ENCODE peak calls at places on chromosome 4, in five cellular contexts. One of them, this sample, is unnamed.

GRCh38 chr4:36178489-36178888 is 65.8 kb downstream of the ARAP2 start:
- DNase-seq in EH: no peak
- DNase-seq in tibial artery: no peak
- DNase-seq in Right ventricle myocardium superior: no peak
- DNase-seq in H4: no peak
- DNase-seq in this sample: no peak

GRCh38 chr4:124044867-124045266 is 648.3 kb downstream of the SPRY1 start:
- DNase-seq in tibial artery: no peak
- DNase-seq in H4: no peak
- DNase-seq in EH: no peak
- DNase-seq in Right ventricle myocardium superior: no peak
- DNase-seq in this sample: no peak

GRCh38 chr4:146640021-146640425 is 1.3 kb downstream of the POU4F2 start:
- DNase-seq in tibial artery: no peak
- DNase-seq in Right ventricle myocardium superior: no peak
- DNase-seq in H4: no peak
- DNase-seq in EH: no peak
- DNase-seq in this sample: no peak

GRCh38 chr4:73376251-73376650 is 27.8 kb upstream of the ALB start:
- DNase-seq in Right ventricle myocardium superior: no peak
- DNase-seq in tibial artery: no peak
- DNase-seq in H4: no peak
- DNase-seq in EH: no peak
- DNase-seq in this sample: no peak

GRCh38 chr4:28007693-28008092 is 1147.1 kb downstream of the STIM2 start:
- DNase-seq in Right ventricle myocardium superior: no peak
- DNase-seq in EH: no peak
- DNase-seq in H4: no peak
- DNase-seq in tibial artery: no peak
- DNase-seq in this sample: no peak

GRCh38 chr4:156503119-156503518 is 468.5 kb downstream of the PDGFC start:
- DNase-seq in H4: no peak
- DNase-seq in Right ventricle myocardium superior: no peak
- DNase-seq in EH: no peak
- DNase-seq in tibial artery: no peak
- DNase-seq in this sample: no peak

GRCh38 chr4:98706200-98706813 is 47.9 kb upstream of the TSPAN5 start:
- DNase-seq in tibial artery: no peak
- DNase-seq in Right ventricle myocardium superior: no peak
- DNase-seq in EH: no peak
- DNase-seq in H4: no peak
- DNase-seq in this sample: no peak

GRCh38 chr4:99207069-99207743 is 11.8 kb downstream of the ADH6 start:
- DNase-seq in H4: no peak
- DNase-seq in Right ventricle myocardium superior: no peak
- DNase-seq in EH: no peak
- DNase-seq in tibial artery: no peak
- DNase-seq in this sample: no peak

GRCh38 chr4:168128601-168129000 is 36.3 kb downstream of the ANXA10 start:
- DNase-seq in Right ventricle myocardium superior: no peak
- DNase-seq in tibial artery: no peak
- DNase-seq in EH: no peak
- DNase-seq in H4: no peak
- DNase-seq in this sample: no peak

GRCh38 chr4:158817562-158818370 is 48.9 kb downstream of the FNIP2 start:
- DNase-seq in tibial artery: no peak
- DNase-seq in EH: peak
- DNase-seq in Right ventricle myocardium superior: no peak
- DNase-seq in H4: peak
- DNase-seq in this sample: peak

GRCh38 chr4:77035153-77035552 is 40.6 kb downstream of the CCNI start:
- DNase-seq in EH: no peak
- DNase-seq in tibial artery: no peak
- DNase-seq in Right ventricle myocardium superior: no peak
- DNase-seq in H4: no peak
- DNase-seq in this sample: no peak

GRCh38 chr4:8293131-8293975 is 23.8 kb downstream of the HTRA3 start:
- DNase-seq in H4: no peak
- DNase-seq in Right ventricle myocardium superior: peak
- DNase-seq in EH: no peak
- DNase-seq in tibial artery: peak
- DNase-seq in this sample: no peak

GRCh38 chr4:40194602-40195161 is 2.1 kb upstream of the RHOH start:
- DNase-seq in EH: peak
- DNase-seq in Right ventricle myocardium superior: no peak
- DNase-seq in tibial artery: no peak
- DNase-seq in H4: peak
- DNase-seq in this sample: no peak

GRCh38 chr4:8371251-8371995 is 69.1 kb downstream of the ACOX3 start:
- DNase-seq in H4: no peak
- DNase-seq in Right ventricle myocardium superior: no peak
- DNase-seq in tibial artery: no peak
- DNase-seq in EH: peak
- DNase-seq in this sample: no peak

GRCh38 chr4:112979881-112980421 is 69.5 kb upstream of the ANK2 start:
- DNase-seq in H4: no peak
- DNase-seq in tibial artery: no peak
- DNase-seq in Right ventricle myocardium superior: no peak
- DNase-seq in EH: no peak
- DNase-seq in this sample: no peak

GRCh38 chr4:142598132-142598531 is 248.0 kb downstream of the INPP4B start:
- DNase-seq in EH: no peak
- DNase-seq in Right ventricle myocardium superior: no peak
- DNase-seq in tibial artery: no peak
- DNase-seq in H4: no peak
- DNase-seq in this sample: no peak

GRCh38 chr4:83316459-83317170 is 18.0 kb downstream of the HPSE start:
- DNase-seq in tibial artery: no peak
- DNase-seq in H4: no peak
- DNase-seq in EH: no peak
- DNase-seq in Right ventricle myocardium superior: no peak
- DNase-seq in this sample: no peak

GRCh38 chr4:182318256-182318655 is 75.1 kb downstream of the TENM3 start:
- DNase-seq in tibial artery: no peak
- DNase-seq in Right ventricle myocardium superior: no peak
- DNase-seq in H4: no peak
- DNase-seq in EH: peak
- DNase-seq in this sample: no peak

GRCh38 chr4:41257901-41258300 is 1.2 kb downstream of the UCHL1 start:
- DNase-seq in tibial artery: no peak
- DNase-seq in Right ventricle myocardium superior: no peak
- DNase-seq in H4: no peak
- DNase-seq in EH: no peak
- DNase-seq in this sample: no peak

GRCh38 chr4:157819693-157820464 is 352.9 kb downstream of the GASK1B start:
- DNase-seq in H4: no peak
- DNase-seq in EH: no peak
- DNase-seq in Right ventricle myocardium superior: no peak
- DNase-seq in tibial artery: no peak
- DNase-seq in this sample: no peak

GRCh38 chr4:77773101-77773500 is 46.1 kb downstream of the CNOT6L start:
- DNase-seq in Right ventricle myocardium superior: no peak
- DNase-seq in H4: no peak
- DNase-seq in EH: peak
- DNase-seq in tibial artery: no peak
- DNase-seq in this sample: no peak

GRCh38 chr4:185865901-185866328 is 53.9 kb upstream of the SORBS2 start:
- DNase-seq in H4: peak
- DNase-seq in tibial artery: no peak
- DNase-seq in EH: peak
- DNase-seq in Right ventricle myocardium superior: peak
- DNase-seq in this sample: no peak

GRCh38 chr4:73721901-73722300 is 18.5 kb upstream of the CXCL8 start:
- DNase-seq in tibial artery: no peak
- DNase-seq in Right ventricle myocardium superior: no peak
- DNase-seq in H4: no peak
- DNase-seq in EH: peak
- DNase-seq in this sample: no peak

GRCh38 chr4:72418458-72418857 is 150.6 kb downstream of the ADAMTS3 start:
- DNase-seq in Right ventricle myocardium superior: peak
- DNase-seq in H4: peak
- DNase-seq in EH: peak
- DNase-seq in tibial artery: no peak
- DNase-seq in this sample: peak

GRCh38 chr4:145289403-145290076 is 109.2 kb upstream of the OTUD4 start:
- DNase-seq in Right ventricle myocardium superior: no peak
- DNase-seq in H4: no peak
- DNase-seq in tibial artery: no peak
- DNase-seq in EH: peak
- DNase-seq in this sample: no peak

GRCh38 chr4:14254252-14254651 is 626.7 kb upstream of the BOD1L1 start:
- DNase-seq in EH: peak
- DNase-seq in H4: peak
- DNase-seq in tibial artery: peak
- DNase-seq in Right ventricle myocardium superior: peak
- DNase-seq in this sample: no peak

GRCh38 chr4:138910914-138911336 is 104.7 kb upstream of the NOCT start:
- DNase-seq in tibial artery: peak
- DNase-seq in Right ventricle myocardium superior: peak
- DNase-seq in H4: peak
- DNase-seq in EH: peak
- DNase-seq in this sample: peak

GRCh38 chr4:5989236-5990225 is 28.7 kb downstream of the C4orf50 start:
- DNase-seq in H4: no peak
- DNase-seq in tibial artery: peak
- DNase-seq in EH: no peak
- DNase-seq in Right ventricle myocardium superior: no peak
- DNase-seq in this sample: no peak

GRCh38 chr4:83272900-83273299 is 11.7 kb downstream of the COQ2 start:
- DNase-seq in tibial artery: no peak
- DNase-seq in EH: no peak
- DNase-seq in Right ventricle myocardium superior: no peak
- DNase-seq in H4: no peak
- DNase-seq in this sample: no peak

GRCh38 chr4:105637409-105638258 is 70.9 kb downstream of the INTS12 start:
- DNase-seq in tibial artery: peak
- DNase-seq in EH: peak
- DNase-seq in H4: no peak
- DNase-seq in Right ventricle myocardium superior: peak
- DNase-seq in this sample: no peak

GRCh38 chr4:78661923-78662521 is 110.5 kb downstream of the ANXA3 start:
- DNase-seq in EH: peak
- DNase-seq in tibial artery: no peak
- DNase-seq in Right ventricle myocardium superior: no peak
- DNase-seq in H4: peak
- DNase-seq in this sample: peak

GRCh38 chr4:128700659-128701350 is 108.7 kb upstream of the JADE1 start:
- DNase-seq in tibial artery: no peak
- DNase-seq in EH: no peak
- DNase-seq in Right ventricle myocardium superior: no peak
- DNase-seq in H4: no peak
- DNase-seq in this sample: no peak

GRCh38 chr4:5883916-5884315 is 9.0 kb downstream of the CRMP1 start:
- DNase-seq in H4: no peak
- DNase-seq in tibial artery: no peak
- DNase-seq in EH: no peak
- DNase-seq in Right ventricle myocardium superior: no peak
- DNase-seq in this sample: no peak

GRCh38 chr4:98377626-98378025 is 116.4 kb downstream of the RAP1GDS1 start:
- DNase-seq in H4: no peak
- DNase-seq in tibial artery: no peak
- DNase-seq in EH: peak
- DNase-seq in Right ventricle myocardium superior: no peak
- DNase-seq in this sample: no peak

GRCh38 chr4:139754913-139755312 is 89.3 kb downstream of the MGST2 start:
- DNase-seq in tibial artery: no peak
- DNase-seq in EH: no peak
- DNase-seq in Right ventricle myocardium superior: no peak
- DNase-seq in H4: no peak
- DNase-seq in this sample: no peak